ENCODE peak calls at places on chromosomes 5 and 9, in seven cellular contexts. M, X, N, D, V, U and Q are unnamed samples.

GRCh38 chr9:106862115-106862945 is 636 bp upstream of the ZNF462 start:
- DNase-seq in N (no peak), V (no peak), M (peak; percentile 56), X (no peak), D (peak; percentile 44), U (peak; percentile 46), Q (no peak)

GRCh38 chr9:5899292-5899691 is 8.6 kb downstream of the MLANA start:
- DNase-seq in X (no peak), D (no peak), V (no peak), M (no peak), U (peak; percentile 5), N (no peak), Q (no peak)

GRCh38 chr9:135989722-135990467 is 28.7 kb upstream of the UBAC1 start:
- DNase-seq in V (no peak), D (peak; percentile 64), U (no peak), M (no peak), X (no peak), N (no peak), Q (no peak)

GRCh38 chr9:89806371-89807100 is 201.7 kb downstream of the GADD45G start:
- DNase-seq in U (no peak), D (no peak), N (no peak), M (peak; percentile 46), V (peak; percentile 56), X (peak; percentile 68), Q (no peak)

GRCh38 chr5:87400305-87400899 is 12.3 kb downstream of the CCNH start:
- DNase-seq in D (no peak), V (peak; percentile 64), X (no peak), M (peak; percentile 68), U (peak; percentile 48), N (no peak), Q (no peak)

GRCh38 chr5:172795401-172795977 is 24.5 kb upstream of the DUSP1 start:
- DNase-seq in X (peak; percentile 90), N (no peak), U (no peak), D (peak; percentile 96), M (peak; percentile 100), V (peak; percentile 100), Q (no peak)

GRCh38 chr5:109256486-109256885 is 153.3 kb downstream of the PJA2 start:
- DNase-seq in X (no peak), V (no peak), U (no peak), N (no peak), M (peak; percentile 37), D (no peak), Q (no peak)

GRCh38 chr9:6942406-6942805 is 184.6 kb downstream of the KDM4C start:
- DNase-seq in X (no peak), M (no peak), V (no peak), U (no peak), N (no peak), D (no peak), Q (no peak)

GRCh38 chr9:109875495-109875894 is 95.5 kb downstream of the PALM2AKAP2 start:
- DNase-seq in V (no peak), U (no peak), X (no peak), M (no peak), N (no peak), D (no peak), Q (no peak)

GRCh38 chr9:68515304-68516017 is 25.2 kb downstream of the TMEM252 start:
- DNase-seq in V (peak; percentile 82), N (no peak), U (no peak), X (no peak), D (no peak), M (peak; percentile 72), Q (peak; percentile 18)

GRCh38 chr5:52786937-52787599 is 648 bp upstream of the ITGA1 start:
- DNase-seq in V (peak; percentile 19), X (no peak), D (no peak), N (no peak), U (peak; percentile 79), M (no peak), Q (peak; percentile 12)

GRCh38 chr9:126534431-126535186 is 79.1 kb upstream of the LMX1B start:
- DNase-seq in D (no peak), U (peak; percentile 58), N (no peak), X (no peak), V (no peak), M (no peak), Q (no peak)

GRCh38 chr5:74622944-74623343 is 17.6 kb downstream of the ENC1 start:
- DNase-seq in D (no peak), M (no peak), X (no peak), V (no peak), N (no peak), U (no peak), Q (no peak)